ENCODE peak calls at places on chromosomes 6 and 20, in five cellular contexts. X, Y, T, L and D are unnamed samples.

GRCh38 chr20:20318318-20319161 is 49.4 kb upstream of the INSM1 start:
- DNase-seq in L (no peak), Y (no peak), T (no peak), X (no peak), D (no peak)

GRCh38 chr20:47929368-47930115 is 144.3 kb upstream of the SULF2 start:
- DNase-seq in L (no peak), Y (no peak), T (no peak), X (no peak), D (no peak)

GRCh38 chr20:47784599-47785320 is 521 bp downstream of the SULF2 start:
- DNase-seq in L (peak; percentile 25), Y (peak; percentile 65), T (peak; percentile 63), X (no peak), D (no peak)

GRCh38 chr6:57182017-57182432 is 9.9 kb downstream of the BAG2 start:
- DNase-seq in T (no peak), X (no peak), L (no peak), Y (no peak), D (no peak)

GRCh38 chr6:17004269-17004668 is 97.6 kb upstream of the STMND1 start:
- DNase-seq in Y (no peak), X (no peak), L (no peak), T (no peak), D (no peak)

GRCh38 chr6:143149771-143150170 is 89.1 kb downstream of the AIG1 start:
- DNase-seq in T (no peak), L (no peak), Y (no peak), X (no peak), D (no peak)

GRCh38 chr6:110255356-110255755 is 75.1 kb downstream of the CDC40 start:
- DNase-seq in L (no peak), Y (no peak), T (no peak), X (no peak), D (no peak)

GRCh38 chr6:105838156-105838555 is 248.0 kb upstream of the PRDM1 start:
- DNase-seq in X (no peak), L (no peak), T (no peak), Y (no peak), D (no peak)

GRCh38 chr20:51492167-51493092 is 50.1 kb downstream of the NFATC2 start:
- DNase-seq in Y (peak; percentile 91), T (peak; percentile 42), L (no peak), X (no peak), D (no peak)

GRCh38 chr20:46057856-46058655 is 29.0 kb downstream of the SLC12A5 start:
- DNase-seq in L (no peak), X (peak; percentile 15), T (peak; percentile 36), Y (peak; percentile 56), D (peak; percentile 42)

GRCh38 chr6:87407531-87407895 is 259 bp upstream of the CFAP206 start:
- DNase-seq in X (no peak), T (no peak), Y (no peak), L (peak; percentile 39), D (no peak)

GRCh38 chr20:50645253-50646068 is 45.9 kb downstream of the RIPOR3 start:
- DNase-seq in T (peak; percentile 82), X (no peak), L (peak; percentile 51), Y (peak; percentile 77), D (no peak)

GRCh38 chr20:58893355-58894151 is 41.0 kb downstream of the GNAS start:
- DNase-seq in Y (no peak), T (no peak), L (no peak), X (no peak), D (no peak)